ENCODE peak calls at places on chromosome 2, in ten cellular contexts. P is stimulated activated CD8-positive, alpha-beta memory T cell treated with anti-CD3 and anti-CD28 coated beads, Interleukin-7, amount 100 ng/mL, for 24 hours; R is cardiac muscle cell; F is astrocyte of the spinal cord; T is foreskin melanocyte; K is NCI-H2107; X is NCI-H1105; O is activated T-helper 9 cell treated with anti-CD3 and anti-CD28 coated beads, Interleukin-2, amount 50 U/mL, for 16 hours; D is ovary; H is RPMI8226. B is an unnamed sample.

GRCh38 chr2:30298302-30298701 is 67.0 kb downstream of the LBH start:
- DNase-seq in D (no peak), X (no peak), O (no peak), H (no peak), T (no peak), F (no peak), K (no peak), R (no peak), P (no peak), B (no peak)

GRCh38 chr2:230319211-230319862 is 7.7 kb upstream of the SP140L start:
- DNase-seq in X (no peak), K (no peak), D (no peak), T (no peak), F (no peak), P (no peak), H (peak), O (peak), R (no peak), B (no peak)

GRCh38 chr2:18834341-18834740 is 245.0 kb upstream of the NT5C1B start:
- DNase-seq in H (no peak), P (no peak), D (no peak), F (peak), K (no peak), O (no peak), T (no peak), R (no peak), X (no peak), B (no peak)

GRCh38 chr2:147082850-147083522 is 761.8 kb upstream of the ACVR2A start:
- DNase-seq in T (peak), O (peak), D (no peak), K (peak), P (peak), X (peak), H (peak), R (peak), F (peak), B (peak)

GRCh38 chr2:188610827-188611226 is 319.2 kb downstream of the GULP1 start:
- DNase-seq in X (no peak), T (no peak), P (no peak), D (peak), H (no peak), O (no peak), K (no peak), R (no peak), F (peak), B (no peak)

GRCh38 chr2:54416166-54416798 is 39.8 kb upstream of the SPTBN1 start:
- DNase-seq in T (no peak), H (no peak), O (no peak), X (no peak), K (no peak), D (no peak), F (peak), R (no peak), P (no peak), B (no peak)

GRCh38 chr2:37985333-37985732 is 60.2 kb downstream of the RMDN2 start:
- DNase-seq in X (no peak), T (no peak), P (no peak), K (no peak), R (no peak), H (no peak), D (no peak), F (peak), O (no peak), B (no peak)

GRCh38 chr2:57892920-57893319 is 153.7 kb upstream of the VRK2 start:
- DNase-seq in P (no peak), K (no peak), X (no peak), R (no peak), T (no peak), O (no peak), H (no peak), F (no peak), D (no peak), B (no peak)

GRCh38 chr2:162885281-162886070 is 46.9 kb upstream of the KCNH7 start:
- DNase-seq in P (no peak), O (no peak), H (no peak), T (no peak), D (no peak), K (no peak), X (no peak), F (no peak), R (no peak), B (no peak)

GRCh38 chr2:55861733-55862132 is 61.8 kb downstream of the EFEMP1 start:
- DNase-seq in F (peak), R (no peak), T (no peak), X (no peak), H (no peak), O (no peak), P (no peak), K (no peak), D (no peak), B (no peak)

GRCh38 chr2:20509766-20510490 is 63.1 kb downstream of the RHOB start:
- DNase-seq in O (no peak), P (no peak), F (no peak), H (peak), T (no peak), X (peak), K (peak), R (peak), D (peak), B (peak)